ENCODE peak calls at places on chromosomes 6 and 20, in seven cellular contexts. N is stimulated activated CD4-positive, alpha-beta T cell treated with anti-CD3 and anti-CD28 coated beads, Interleukin-4, amount 100 ng/mL, for 1 hour; V is retina; B is NCI-H1105; T is gastrocnemius medialis; J is effector memory CD8-positive, alpha-beta T cell; O is naive thymus-derived CD8-positive, alpha-beta T cell. R is an unnamed sample.

GRCh38 chr20:1829531-1829930 is 65.7 kb upstream of the SIRPA start:
- DNase-seq in N (no peak), V (no peak), B (no peak), T (no peak), J (no peak), O (no peak), R (no peak)

GRCh38 chr6:37104935-37105781 is 64.8 kb upstream of the PIM1 start:
- DNase-seq in N (no peak), V (peak; percentile 30), B (no peak), T (no peak), J (no peak), O (no peak), R (no peak)

GRCh38 chr6:31355540-31355988 is 1.4 kb downstream of the HLA-B start:
- DNase-seq in N (no peak), V (no peak), B (no peak), T (no peak), J (no peak), O (no peak), R (no peak)

GRCh38 chr20:45118028-45118427 is 3.1 kb upstream of the WFDC5 start:
- DNase-seq in N (no peak), V (no peak), B (no peak), T (no peak), J (no peak), O (no peak), R (no peak)

GRCh38 chr6:42505377-42505702 is 53.6 kb upstream of the TRERF1 start:
- DNase-seq in N (no peak), V (no peak), B (no peak), T (no peak), J (no peak), O (no peak), R (no peak)

GRCh38 chr6:12528581-12529363 is 187.8 kb upstream of the PHACTR1 start:
- DNase-seq in N (no peak), V (peak; percentile 32), B (no peak), T (no peak), J (no peak), O (no peak), R (no peak)

GRCh38 chr6:17035257-17035757 is 66.5 kb upstream of the STMND1 start:
- DNase-seq in N (no peak), V (no peak), B (no peak), T (no peak), J (no peak), O (no peak), R (no peak)

GRCh38 chr20:1299522-1299921 is 29.4 kb downstream of the SDCBP2 start:
- DNase-seq in N (peak; percentile 51), V (no peak), B (no peak), T (no peak), J (no peak), O (peak; percentile 12), R (no peak)

GRCh38 chr20:42051935-42052334 is 433.8 kb upstream of the CHD6 start:
- DNase-seq in N (no peak), V (no peak), B (no peak), T (no peak), J (no peak), O (no peak), R (no peak)

GRCh38 chr20:48826064-48826463 is 1.7 kb downstream of the PREX1 start:
- DNase-seq in N (no peak), V (peak; percentile 45), B (no peak), T (no peak), J (no peak), O (no peak), R (no peak)

GRCh38 chr20:10739575-10739974 is 65.8 kb upstream of the JAG1 start:
- DNase-seq in N (no peak), V (no peak), B (no peak), T (no peak), J (no peak), O (no peak), R (no peak)

R was measured in left ventricle myocardium inferior.